ENCODE peak calls at places on chromosome 11, in four cellular contexts. L is K562, U is HepG2, J is GM12878. M is an unnamed sample.
A peak's percentile ranks its signal among the peaks of the same experiment; 100 is the strongest.

GRCh38 chr11:110199184-110199981 is 97.0 kb downstream of the RDX start:
- DNase-seq in L (no peak), U (peak; percentile 20), J (no peak), M (no peak)

GRCh38 chr11:130146797-130147196 is 12.8 kb upstream of the ST14 start:
- DNase-seq in U (no peak), L (no peak), J (no peak), M (no peak)

GRCh38 chr11:108286956-108287355 is 64.1 kb downstream of the ATM start:
- DNase-seq in U (no peak), J (no peak), L (no peak), M (no peak)

GRCh38 chr11:20112291-20113146 is 47.8 kb downstream of the DBX1 start:
- DNase-seq in L (peak; percentile 82), U (no peak), J (no peak), M (no peak)

GRCh38 chr11:32154275-32154674 is 63.4 kb downstream of the RCN1 start:
- DNase-seq in U (no peak), J (peak; percentile 62), L (no peak), M (no peak)

GRCh38 chr11:119854521-119854920 is 125.5 kb upstream of the NECTIN1 start:
- DNase-seq in L (no peak), J (no peak), U (no peak), M (no peak)

GRCh38 chr11:7577226-7577882 is 63.6 kb downstream of the PPFIBP2 start:
- DNase-seq in L (no peak), J (no peak), U (no peak), M (no peak)

GRCh38 chr11:130166457-130166784 is 6.8 kb downstream of the ST14 start:
- DNase-seq in J (no peak), U (peak; percentile 33), L (peak; percentile 42), M (no peak)

GRCh38 chr11:21612326-21612725 is 580.6 kb upstream of the ANO5 start:
- DNase-seq in L (no peak), U (no peak), J (no peak), M (no peak)

GRCh38 chr11:128733440-128734115 is 39.7 kb downstream of the FLI1 start:
- DNase-seq in U (no peak), L (no peak), J (no peak), M (peak; percentile 66)

GRCh38 chr11:102139081-102139498 is 28.8 kb downstream of the YAP1 start:
- DNase-seq in U (no peak), J (no peak), L (no peak), M (no peak)

GRCh38 chr11:933936-934335 is 8.3 kb downstream of the AP2A2 start:
- DNase-seq in L (no peak), J (no peak), U (no peak), M (no peak)

GRCh38 chr11:933002-933820 is 7.5 kb downstream of the AP2A2 start:
- DNase-seq in J (no peak), L (no peak), U (no peak), M (no peak)

GRCh38 chr11:929405-929804 is 3.7 kb downstream of the AP2A2 start:
- DNase-seq in J (no peak), U (no peak), L (no peak), M (no peak)

GRCh38 chr11:932435-932834 is 6.8 kb downstream of the AP2A2 start:
- DNase-seq in J (no peak), U (no peak), L (no peak), M (no peak)

GRCh38 chr11:931385-931784 is 5.7 kb downstream of the AP2A2 start:
- DNase-seq in U (no peak), J (no peak), L (no peak), M (no peak)
- TF ChIP-seq BRCA1 in U (no peak), J (no peak), L (no peak), M (no peak)

GRCh38 chr11:10397226-10397987 is 57.7 kb upstream of the AMPD3 start:
- DNase-seq in L (no peak), U (no peak), J (no peak), M (peak; percentile 33)
- H3K4me1 ChIP-seq in L (no peaks in the 10 kb centered on the region), U (peaks cover 11% of the 10 kb centered on the region), J (no peaks in the 10 kb centered on the region), M (peaks cover 2% of the 10 kb centered on the region)

GRCh38 chr11:64581057-64581523 is 9.9 kb upstream of the SLC22A12 start:
- DNase-seq in U (peak; percentile 41), J (no peak), L (no peak), M (no peak)

GRCh38 chr11:64585150-64585549 is 5.9 kb upstream of the SLC22A12 start:
- DNase-seq in U (no peak), J (no peak), L (no peak), M (no peak)

GRCh38 chr11:64582885-64583284 is 8.1 kb upstream of the SLC22A12 start:
- DNase-seq in J (no peak), L (no peak), U (no peak), M (no peak)

GRCh38 chr11:64580387-64580786 is 10.6 kb upstream of the SLC22A12 start:
- DNase-seq in J (no peak), L (no peak), U (no peak), M (no peak)

DNA sequence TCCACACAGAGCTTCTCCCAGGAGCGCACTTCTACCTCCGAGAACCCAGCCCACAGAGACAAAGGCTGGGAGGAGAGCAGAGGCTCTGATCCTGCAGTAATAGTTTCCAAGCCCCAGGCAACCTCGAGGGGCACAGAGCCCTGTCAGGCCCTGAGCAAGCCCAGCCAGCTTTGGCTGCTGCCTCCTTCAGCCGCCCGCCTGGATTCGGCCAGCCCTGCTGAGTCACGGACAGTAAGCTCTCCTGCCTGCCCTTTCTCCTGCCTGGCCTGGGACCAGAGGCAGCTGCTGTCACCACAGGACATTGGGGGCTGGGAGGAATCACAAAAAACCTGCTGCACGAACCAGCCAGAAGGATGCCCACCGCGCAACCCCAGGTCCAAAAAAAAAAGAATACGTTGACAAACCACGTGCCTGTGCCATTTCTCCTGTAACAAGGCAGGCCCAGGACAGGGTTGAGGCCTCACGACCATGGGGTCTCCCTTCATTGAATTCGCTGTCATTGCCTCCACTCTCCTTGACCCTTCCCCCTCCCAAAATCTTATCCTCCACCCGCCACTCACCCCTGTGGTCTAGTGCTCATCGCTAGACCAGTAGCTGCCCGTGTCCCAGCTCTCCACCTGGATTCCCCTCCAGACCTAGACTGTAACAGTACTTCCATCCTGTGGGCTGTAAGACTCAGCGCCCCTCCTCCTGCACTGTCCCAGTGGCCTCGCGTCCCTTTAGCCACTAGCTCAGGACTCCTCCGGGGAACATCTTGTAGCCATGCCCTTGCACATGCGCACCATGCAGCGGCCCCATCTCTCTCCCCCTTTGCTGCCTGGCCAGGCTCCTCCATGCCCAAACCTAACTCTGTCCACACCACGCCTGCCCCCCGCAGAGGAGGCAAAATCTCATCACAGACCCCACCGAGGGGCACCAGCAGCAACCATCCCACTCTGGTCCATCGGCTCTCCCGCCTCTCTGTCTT is 7.4 kb upstream of the SLC22A12 start:
- DNase-seq in U (no peak), L (peak; percentile 32), J (no peak), M (no peak)
- TF ChIP-seq BRCA1 in U (no peak), L (no peak), J (no peak), M (no peak)

DNA sequence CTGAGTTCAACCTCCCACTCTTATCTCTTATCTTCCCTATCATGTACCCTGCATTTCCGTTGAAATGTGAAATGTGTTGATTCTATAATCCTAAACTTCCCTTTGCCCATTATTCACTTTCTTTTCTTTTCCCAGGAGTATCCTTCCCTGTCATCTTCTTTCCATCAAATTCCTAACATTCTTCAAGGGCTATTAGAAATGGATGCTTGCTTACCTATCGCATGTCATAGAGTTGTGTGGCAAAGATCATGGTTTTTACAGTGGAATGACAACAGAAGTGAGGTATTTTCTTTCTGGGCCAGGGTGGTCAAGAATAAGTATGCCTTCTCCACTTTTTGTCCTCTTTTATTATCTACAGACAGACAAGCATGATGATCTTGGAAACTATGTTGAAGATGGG is 124.4 kb upstream of the SLC5A12 start:
- DNase-seq in U (no peak), L (no peak), J (no peak), M (no peak)
- H3K4me1 ChIP-seq in U (no peaks in the 10 kb centered on the region), L (no peaks in the 10 kb centered on the region), J (no peaks in the 10 kb centered on the region), M (no peaks in the 10 kb centered on the region)

GRCh38 chr11:58513747-58514367 is 6.0 kb upstream of the OR5B21 start:
- DNase-seq in J (no peak), L (peak; percentile 52), U (peak; percentile 51), M (peak; percentile 74)
- TF ChIP-seq BRCA1 in J (no peak), L (no peak), U (no peak), M (no peak)

GRCh38 chr11:83206221-83206620 is 12.7 kb downstream of the ANKRD42 start:
- DNase-seq in J (no peak), L (no peak), U (no peak), M (no peak)

GRCh38 chr11:83206771-83207413 is 13.4 kb downstream of the ANKRD42 start:
- DNase-seq in L (no peak), J (no peak), U (no peak), M (no peak)
- H3K4me1 ChIP-seq in L (no peaks in the 10 kb centered on the region), J (no peaks in the 10 kb centered on the region), U (no peaks in the 10 kb centered on the region), M (no peaks in the 10 kb centered on the region)

DNA sequence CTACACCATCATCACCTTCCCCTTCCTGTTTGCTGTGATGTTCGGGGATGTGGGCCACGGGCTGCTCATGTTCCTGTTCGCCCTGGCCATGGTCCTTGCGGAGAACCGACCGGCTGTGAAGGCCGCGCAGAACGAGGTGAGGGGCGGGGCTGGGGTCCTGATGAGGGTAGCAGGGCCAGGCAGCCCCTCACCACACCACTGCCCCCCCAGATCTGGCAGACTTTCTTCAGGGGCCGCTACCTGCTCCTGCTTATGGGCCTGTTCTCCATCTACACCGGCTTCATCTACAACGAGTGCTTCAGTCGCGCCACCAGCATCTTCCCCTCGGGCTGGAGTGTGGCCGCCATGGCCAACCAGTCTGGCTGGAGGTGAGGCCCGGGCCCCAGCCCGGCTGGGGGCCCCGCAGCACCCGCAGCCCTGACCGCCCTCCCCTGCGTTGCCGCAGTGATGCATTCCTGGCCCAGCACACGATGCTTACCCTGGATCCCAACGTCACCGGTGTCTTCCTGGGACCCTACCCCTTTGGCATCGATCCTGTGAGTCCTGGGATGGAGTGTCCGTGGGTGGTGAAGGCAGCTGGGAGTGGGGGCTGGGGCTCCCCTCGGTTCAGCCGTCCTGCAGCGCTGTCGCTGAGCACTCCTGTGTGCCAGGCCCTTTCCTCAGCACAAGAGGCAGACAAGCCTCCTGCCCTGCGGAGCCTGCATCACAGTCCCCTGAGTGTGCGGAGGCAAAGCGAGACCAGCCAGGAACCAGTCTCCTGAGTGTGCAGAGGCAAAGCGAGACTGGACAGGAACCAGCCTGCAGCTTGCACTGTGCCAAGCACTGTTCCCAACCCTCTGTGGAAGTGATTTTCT is 8.8 kb downstream of the TCIRG1 start:
- DNase-seq in J (no peak), U (no peak), L (no peak), M (no peak)
- TF ChIP-seq BRCA1 in J (no peak), U (no peak), L (no peak), M (no peak)

GRCh38 chr11:73317373-73317772 is 9.3 kb downstream of the ARHGEF17 start:
- DNase-seq in L (no peak), J (no peak), U (no peak), M (no peak)
- H3K4me1 ChIP-seq in L (peaks cover 4% of the 10 kb centered on the region), J (peaks cover 28% of the 10 kb centered on the region), U (peaks cover 83% of the 10 kb centered on the region), M (peaks cover 10% of the 10 kb centered on the region)

GRCh38 chr11:10109836-10110235 is 184.2 kb downstream of the SBF2 start:
- DNase-seq in J (no peak), L (no peak), U (no peak), M (no peak)
- TF ChIP-seq BRCA1 in J (no peak), L (no peak), U (no peak), M (no peak)

DNA sequence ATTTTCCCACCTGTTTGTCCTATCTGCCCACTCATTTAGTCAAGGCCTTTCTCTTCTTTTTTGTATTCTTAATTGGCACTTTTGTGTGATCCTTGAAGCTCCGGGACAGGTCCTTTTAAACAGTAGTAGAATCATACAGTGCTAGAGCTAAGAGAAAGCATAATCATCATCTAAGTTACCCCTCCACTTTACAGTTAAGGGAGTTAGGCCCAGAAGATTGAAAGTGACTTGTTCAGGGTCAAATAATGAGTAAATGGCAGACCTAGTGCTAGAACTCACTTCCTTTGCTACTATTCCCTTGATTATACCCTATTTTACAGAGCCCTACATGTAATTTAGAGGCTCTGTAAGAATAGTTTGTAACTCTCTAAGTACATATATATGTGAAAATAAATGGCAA is 2.5 kb downstream of the USP47 start:
- DNase-seq in J (no peak), L (no peak), U (no peak), M (no peak)
- H3K4me1 ChIP-seq in J (peaks cover 5% of the 10 kb centered on the region), L (peaks cover 14% of the 10 kb centered on the region), U (peaks cover 47% of the 10 kb centered on the region), M (peaks cover 7% of the 10 kb centered on the region)

M was measured in H1.